ENCODE peak calls at places on chromosomes 12 and 14, in eight cellular contexts. O, L, N, I, P, H, F and J are unnamed samples.

GRCh38 chr12:120529641-120530314 is 820 bp upstream of the COQ5 start:
- DNase-seq in F (no peak), I (no peak), L (peak), N (peak), P (no peak), O (no peak), H (no peak), J (peak)

GRCh38 chr14:77275041-77275854 is 4.2 kb upstream of the NGB start:
- DNase-seq in L (no peak), F (no peak), O (no peak), P (peak), N (peak), H (no peak), I (no peak), J (no peak)

GRCh38 chr12:106138279-106138645 is 492 bp downstream of the NUAK1 start:
- DNase-seq in F (no peak), O (no peak), H (no peak), I (no peak), P (peak), N (no peak), L (no peak), J (no peak)

GRCh38 chr12:873954-874353 is 75.5 kb downstream of the RAD52 start:
- DNase-seq in F (no peak), P (no peak), L (peak), O (no peak), I (peak), H (no peak), N (no peak), J (no peak)

GRCh38 chr14:35963209-35963608 is 137.1 kb downstream of the BRMS1L start:
- DNase-seq in F (no peak), O (no peak), I (no peak), N (no peak), H (no peak), P (no peak), L (peak), J (no peak)

GRCh38 chr12:84862190-84862589 is 50.4 kb downstream of the SLC6A15 start:
- DNase-seq in L (no peak), O (no peak), I (no peak), N (no peak), F (no peak), P (no peak), H (no peak), J (no peak)

GRCh38 chr12:116528067-116528466 is 31.1 kb upstream of the MAP1LC3B2 start:
- DNase-seq in O (no peak), I (no peak), N (no peak), L (no peak), F (no peak), P (no peak), H (no peak), J (no peak)

GRCh38 chr14:104968153-104968527 is 10.0 kb downstream of the AHNAK2 start:
- DNase-seq in O (no peak), P (peak), N (no peak), I (no peak), F (peak), L (no peak), H (no peak), J (no peak)

GRCh38 chr12:15829949-15830348 is 40.8 kb upstream of the EPS8 start:
- DNase-seq in F (no peak), H (no peak), N (no peak), L (no peak), I (no peak), O (no peak), P (no peak), J (no peak)

GRCh38 chr12:3527736-3528135 is 36.7 kb downstream of the PRMT8 start:
- DNase-seq in I (no peak), F (no peak), P (no peak), N (no peak), O (no peak), H (no peak), L (no peak), J (no peak)

GRCh38 chr14:60220084-60220483 is 28.9 kb upstream of the PPM1A start:
- DNase-seq in F (no peak), N (no peak), L (no peak), I (no peak), P (no peak), H (peak), O (no peak), J (no peak)

GRCh38 chr14:33765251-33765650 is 185.6 kb downstream of the EGLN3 start:
- DNase-seq in H (no peak), L (no peak), N (peak), I (no peak), O (no peak), F (no peak), P (peak), J (no peak)

GRCh38 chr12:32535260-32535999 is 136.1 kb downstream of the FGD4 start:
- DNase-seq in F (peak), P (peak), N (no peak), H (no peak), L (peak), I (peak), O (no peak), J (no peak)

GRCh38 chr14:51610766-51611165 is 40.9 kb upstream of the FRMD6 start:
- DNase-seq in P (no peak), I (no peak), L (no peak), F (no peak), H (no peak), N (no peak), O (no peak), J (no peak)

GRCh38 chr12:107339932-107340331 is 246.6 kb upstream of the CRY1 start:
- DNase-seq in L (no peak), O (no peak), I (no peak), N (no peak), H (no peak), P (no peak), F (no peak), J (no peak)

GRCh38 chr12:76588881-76589565 is 29.5 kb upstream of the OSBPL8 start:
- DNase-seq in L (no peak), P (no peak), I (no peak), H (no peak), F (peak), N (no peak), O (no peak), J (no peak)

GRCh38 chr12:6604254-6605029 is 2.7 kb downstream of the CHD4 start:
- DNase-seq in H (no peak), N (no peak), L (no peak), O (no peak), F (peak), P (no peak), I (peak), J (no peak)

GRCh38 chr14:75125617-75126016 is 1.2 kb downstream of the NEK9 start:
- DNase-seq in H (no peak), L (no peak), O (no peak), N (no peak), F (no peak), P (no peak), I (no peak), J (no peak)

GRCh38 chr12:127515941-127516340 is 751.0 kb upstream of the TMEM132C start:
- DNase-seq in H (no peak), I (no peak), L (no peak), P (no peak), N (no peak), F (no peak), O (no peak), J (no peak)

GRCh38 chr12:100345020-100345767 is 11.7 kb upstream of the SLC17A8 start:
- DNase-seq in I (no peak), F (no peak), O (no peak), H (no peak), N (no peak), L (no peak), P (no peak), J (no peak)

GRCh38 chr12:55931317-55931779 is 386 bp downstream of the DGKA start:
- DNase-seq in N (no peak), L (no peak), F (peak), I (no peak), P (no peak), O (no peak), H (no peak), J (no peak)

GRCh38 chr12:51147309-51147708 is 25.6 kb downstream of the TFCP2 start:
- DNase-seq in I (no peak), N (no peak), H (no peak), O (no peak), F (no peak), P (no peak), L (no peak), J (no peak)

GRCh38 chr14:92986254-92987147 is 63.6 kb downstream of the CHGA start:
- DNase-seq in H (no peak), L (peak), F (peak), I (peak), O (no peak), P (no peak), N (no peak), J (no peak)

GRCh38 chr12:39623919-39624318 is 4.3 kb upstream of the ABCD2 start:
- DNase-seq in H (no peak), L (no peak), O (no peak), P (no peak), I (no peak), F (no peak), N (no peak), J (no peak)

GRCh38 chr12:57832966-57833365 is 13.6 kb downstream of the CTDSP2 start:
- DNase-seq in O (peak), L (no peak), H (no peak), N (no peak), F (no peak), P (no peak), I (no peak), J (no peak)

GRCh38 chr12:81077329-81077685 is 572 bp upstream of the ACSS3 start:
- DNase-seq in P (no peak), H (no peak), I (peak), O (no peak), L (peak), F (no peak), N (peak), J (no peak)

GRCh38 chr12:92595663-92596062 is 107.1 kb upstream of the PLEKHG7 start:
- DNase-seq in I (no peak), F (no peak), N (no peak), L (no peak), O (no peak), P (no peak), H (no peak), J (no peak)

GRCh38 chr12:26224657-26225056 is 29.3 kb downstream of the SSPN start:
- DNase-seq in L (no peak), F (no peak), O (no peak), N (no peak), I (no peak), H (no peak), P (no peak), J (no peak)

GRCh38 chr14:22549304-22549962 is 39.6 kb downstream of the DAD1 start:
- DNase-seq in L (no peak), I (no peak), N (no peak), O (no peak), H (no peak), F (no peak), P (no peak), J (no peak)

GRCh38 chr12:46506961-46507360 is 134.4 kb upstream of the SLC38A2 start:
- DNase-seq in O (no peak), P (no peak), I (no peak), H (no peak), N (no peak), F (no peak), L (no peak), J (no peak)

GRCh38 chr14:74891870-74892269 is 10.2 kb downstream of the DLST start:
- DNase-seq in L (no peak), N (no peak), I (no peak), H (no peak), O (no peak), P (no peak), F (no peak), J (no peak)

GRCh38 chr14:31855262-31855661 is 221.8 kb upstream of the ARHGAP5 start:
- DNase-seq in L (peak), F (no peak), I (no peak), N (no peak), O (no peak), P (no peak), H (no peak), J (no peak)

GRCh38 chr12:122042910-122043309 is 21.2 kb downstream of the BCL7A start:
- DNase-seq in I (no peak), L (no peak), O (no peak), F (no peak), H (no peak), P (no peak), N (no peak), J (no peak)

GRCh38 chr14:105385322-105385637 is 13.1 kb upstream of the TEX22 start:
- DNase-seq in F (no peak), L (no peak), I (no peak), P (no peak), N (no peak), H (no peak), O (peak), J (no peak)

GRCh38 chr14:37526992-37527391 is 68.1 kb downstream of the FOXA1 start:
- DNase-seq in O (no peak), H (no peak), F (no peak), N (no peak), P (no peak), I (no peak), L (no peak), J (no peak)

GRCh38 chr12:94267530-94267877 is 119.1 kb downstream of the PLXNC1 start:
- DNase-seq in P (no peak), N (no peak), L (no peak), H (no peak), I (no peak), O (no peak), F (no peak), J (no peak)
- H3K4me3 ChIP-seq in P (no peak), N (no peak), L (no peak), H (no peak), I (no peak), O (no peak), F (no peak), J (no peak)

GRCh38 chr12:14256555-14257169 is 108.8 kb upstream of the ATF7IP start:
- DNase-seq in O (no peak), H (no peak), F (peak), N (peak), I (peak), L (peak), P (peak), J (peak)

GRCh38 chr12:14256139-14256538 is 109.3 kb upstream of the ATF7IP start:
- DNase-seq in O (no peak), F (no peak), H (no peak), N (no peak), L (no peak), P (no peak), I (no peak), J (peak)

GRCh38 chr12:14257734-14258467 is 107.6 kb upstream of the ATF7IP start:
- DNase-seq in O (peak), F (peak), N (peak), P (peak), L (peak), I (peak), H (peak), J (peak)

GRCh38 chr12:14258468-14258947 is 107.0 kb upstream of the ATF7IP start:
- DNase-seq in P (peak), I (no peak), O (no peak), F (no peak), H (no peak), N (no peak), L (no peak), J (no peak)

DNA sequence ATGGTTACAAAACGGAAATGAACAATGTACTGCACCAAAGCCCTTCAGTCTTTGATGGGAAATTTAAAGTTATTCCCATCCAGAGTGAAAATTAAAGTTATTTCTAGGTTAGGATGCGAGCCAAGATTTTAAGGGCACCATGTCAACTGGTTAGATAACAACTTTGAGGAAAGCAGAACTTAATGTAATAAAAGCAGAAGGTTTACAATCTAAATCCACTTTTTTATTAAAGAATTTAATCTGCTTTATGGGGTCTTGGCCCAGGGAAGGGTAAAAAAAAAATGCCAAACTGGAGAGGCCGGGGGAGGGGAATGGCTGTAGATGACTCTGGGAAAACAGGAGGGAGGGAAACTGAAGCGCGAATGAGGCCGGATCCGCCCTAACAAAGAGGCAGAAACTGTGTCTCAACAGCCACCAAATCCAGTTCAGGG is 108.2 kb upstream of the ATF7IP start:
- DNase-seq in F (no peak), P (no peak), H (no peak), I (no peak), O (no peak), N (no peak), L (no peak), J (no peak)
- H3K4me3 ChIP-seq in F (peak), P (no peak), H (no peak), I (peak), O (peak), N (no peak), L (peak), J (peak)

DNA sequence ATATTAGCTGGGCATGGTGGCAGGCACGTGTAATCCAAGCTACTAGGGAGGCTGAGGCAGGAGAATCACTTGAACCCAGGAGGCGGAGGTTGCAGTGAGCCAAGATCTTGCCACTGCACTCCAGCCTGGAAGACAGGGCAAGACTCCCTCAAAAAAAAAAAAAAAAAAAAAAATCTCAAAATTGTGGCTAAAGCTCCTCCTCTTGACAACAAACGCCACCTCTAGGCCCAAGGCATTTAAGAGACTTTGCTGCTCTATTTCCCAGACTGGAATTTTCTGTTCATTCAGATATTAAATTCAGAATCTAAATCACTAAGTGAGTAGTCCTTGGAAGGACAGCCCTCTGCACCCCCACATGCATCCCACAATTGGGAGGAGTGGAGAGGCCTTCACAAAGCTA is 1.4 kb downstream of the ZFYVE1 start:
- DNase-seq in I (no peak), P (no peak), L (no peak), F (no peak), H (no peak), N (no peak), O (no peak), J (no peak)
- H3K4me3 ChIP-seq in I (peak), P (no peak), L (no peak), F (no peak), H (no peak), N (peak), O (peak), J (no peak)

DNA sequence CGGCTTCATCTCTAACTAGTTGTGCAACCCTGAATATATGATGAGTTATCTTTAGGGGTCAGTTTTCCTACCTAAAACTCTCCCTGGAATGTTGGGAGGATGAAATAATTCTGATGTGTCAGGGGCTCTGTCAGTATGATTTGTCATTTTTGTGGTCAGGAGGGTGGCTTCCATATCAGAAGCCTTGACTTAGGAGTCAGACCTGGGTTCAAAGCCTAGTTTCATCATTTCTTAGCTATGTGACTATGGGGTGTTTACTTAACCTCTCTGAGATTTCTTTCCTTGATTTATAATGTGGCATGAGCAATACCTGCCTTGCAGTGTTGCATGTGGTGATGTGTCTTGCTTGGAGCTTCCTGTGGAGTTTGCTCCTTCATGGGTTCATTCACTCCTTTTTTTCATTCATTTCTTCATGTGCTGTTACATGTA is 146.8 kb downstream of the CHST11 start:
- DNase-seq in O (no peak), L (no peak), F (no peak), H (no peak), P (no peak), N (no peak), I (no peak), J (no peak)
- H3K4me3 ChIP-seq in O (no peak), L (no peak), F (no peak), H (no peak), P (no peak), N (no peak), I (peak), J (no peak)

DNA sequence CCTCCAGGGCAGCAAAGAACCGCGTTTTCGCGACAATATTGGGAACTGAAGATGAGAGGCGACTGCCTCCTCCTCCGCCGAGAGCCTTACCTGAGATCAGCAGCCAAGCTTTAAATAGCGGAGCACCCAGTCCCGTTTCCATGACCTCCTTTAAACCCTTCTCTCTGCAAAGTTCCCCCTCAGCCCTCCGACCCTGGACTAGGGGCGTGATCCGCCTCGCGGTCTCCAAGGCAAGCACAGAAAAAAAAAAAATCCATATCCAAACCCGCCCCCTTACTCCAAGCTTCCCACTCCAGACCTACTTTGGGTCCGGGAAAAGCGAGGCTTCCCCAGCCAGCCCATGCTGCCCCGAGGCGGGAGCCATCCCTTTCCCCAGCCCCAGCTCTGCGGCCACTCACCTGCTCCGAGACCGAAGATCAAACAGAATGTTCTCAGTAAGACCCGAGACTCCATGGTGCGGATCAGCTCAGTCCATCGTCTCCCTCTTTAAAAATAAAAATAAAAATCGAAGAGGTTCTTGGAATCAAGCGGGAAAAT is 630 bp downstream of the NELL2 start:
- DNase-seq in L (no peak), O (peak), P (no peak), I (no peak), F (no peak), N (peak), H (no peak), J (no peak)
- H3K4me3 ChIP-seq in L (peak), O (peak), P (peak), I (peak), F (peak), N (peak), H (peak), J (peak)